ENCODE peak calls at places on chromosome 7, in seven cellular contexts. N, F, H, W, L, E and A are unnamed samples.

GRCh38 chr7:127887096-127887495 is 144.1 kb downstream of the LRRC4 start:
- DNase-seq in N (no peak), F (no peak), H (no peak), W (no peak), L (no peak), E (no peak), A (no peak)

GRCh38 chr7:94957041-94957440 is 49.6 kb downstream of the PPP1R9A start:
- DNase-seq in N (no peak), F (no peak), H (no peak), W (no peak), L (no peak), E (no peak), A (no peak)

GRCh38 chr7:116809636-116810266 is 52.6 kb upstream of the CAPZA2 start:
- DNase-seq in N (peak; percentile 6), F (no peak), H (peak; percentile 84), W (peak; percentile 40), L (peak; percentile 59), E (no peak), A (no peak)

GRCh38 chr7:21912305-21912704 is 33.4 kb downstream of the CDCA7L start:
- DNase-seq in N (no peak), F (no peak), H (peak; percentile 46), W (peak; percentile 80), L (no peak), E (no peak), A (peak; percentile 71)

GRCh38 chr7:158881731-158882130 is 25.4 kb downstream of the DYNC2I1 start:
- DNase-seq in N (no peak), F (no peak), H (no peak), W (no peak), L (no peak), E (no peak), A (no peak)

GRCh38 chr7:132590162-132590561 is 13.9 kb upstream of the PLXNA4 start:
- DNase-seq in N (no peak), F (no peak), H (no peak), W (peak; percentile 57), L (no peak), E (no peak), A (no peak)

GRCh38 chr7:103748680-103749079 is 240.8 kb downstream of the RELN start:
- DNase-seq in N (no peak), F (no peak), H (no peak), W (no peak), L (no peak), E (no peak), A (no peak)

GRCh38 chr7:40763319-40764287 is 628.8 kb downstream of the SUGCT start:
- DNase-seq in N (no peak), F (no peak), H (peak; percentile 82), W (peak; percentile 53), L (peak; percentile 13), E (no peak), A (peak; percentile 64)

GRCh38 chr7:106284516-106285050 is at the start of gene NAMPT:
- DNase-seq in N (no peak), F (peak; percentile 72), H (no peak), W (no peak), L (peak; percentile 55), E (peak; percentile 46), A (no peak)

GRCh38 chr7:123191132-123191531 is 8.6 kb downstream of the SLC13A1 start:
- DNase-seq in N (no peak), F (no peak), H (no peak), W (no peak), L (no peak), E (no peak), A (no peak)

GRCh38 chr7:76310102-76310957 is 7.9 kb downstream of the HSPB1 start:
- DNase-seq in N (no peak), F (no peak), H (no peak), W (no peak), L (peak; percentile 27), E (no peak), A (no peak)

GRCh38 chr7:7612519-7612918 is 28.0 kb upstream of the UMAD1 start:
- DNase-seq in N (no peak), F (no peak), H (no peak), W (no peak), L (no peak), E (no peak), A (no peak)

GRCh38 chr7:7607010-7607409 is 33.5 kb upstream of the UMAD1 start:
- DNase-seq in N (no peak), F (no peak), H (no peak), W (no peak), L (no peak), E (no peak), A (no peak)

GRCh38 chr7:7614066-7614738 is 26.4 kb upstream of the UMAD1 start:
- DNase-seq in N (no peak), F (no peak), H (no peak), W (no peak), L (no peak), E (no peak), A (no peak)

GRCh38 chr7:7613210-7613609 is 27.3 kb upstream of the UMAD1 start:
- DNase-seq in N (no peak), F (no peak), H (no peak), W (no peak), L (no peak), E (no peak), A (no peak)

DNA sequence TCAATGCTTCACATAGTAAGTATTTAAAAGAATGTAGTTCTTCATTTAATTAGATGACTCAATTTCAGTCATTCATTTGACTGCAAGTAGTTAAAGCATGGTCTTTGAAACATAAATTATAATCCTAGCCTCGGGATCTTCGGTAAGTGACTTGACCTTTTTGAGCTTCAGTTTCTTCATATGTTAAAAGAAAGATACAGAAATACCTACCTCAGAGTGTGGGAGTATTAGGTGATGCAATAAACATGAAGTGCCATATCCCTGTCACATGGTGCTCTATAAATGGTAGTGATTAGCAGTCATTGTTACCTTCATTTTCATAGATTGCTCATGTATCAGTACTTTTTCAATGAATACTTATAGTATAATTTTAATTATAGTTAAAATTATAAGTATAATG is 31.2 kb upstream of the UMAD1 start:
- DNase-seq in N (no peak), F (no peak), H (no peak), W (no peak), L (no peak), E (no peak), A (no peak)
- H3K4me3 ChIP-seq in N (no peak overlapping the region), F (no peak overlapping the region), H (no peak overlapping the region), W (no peak overlapping the region), L (no peak overlapping the region), E (no peak overlapping the region), A (no peak overlapping the region)

DNA sequence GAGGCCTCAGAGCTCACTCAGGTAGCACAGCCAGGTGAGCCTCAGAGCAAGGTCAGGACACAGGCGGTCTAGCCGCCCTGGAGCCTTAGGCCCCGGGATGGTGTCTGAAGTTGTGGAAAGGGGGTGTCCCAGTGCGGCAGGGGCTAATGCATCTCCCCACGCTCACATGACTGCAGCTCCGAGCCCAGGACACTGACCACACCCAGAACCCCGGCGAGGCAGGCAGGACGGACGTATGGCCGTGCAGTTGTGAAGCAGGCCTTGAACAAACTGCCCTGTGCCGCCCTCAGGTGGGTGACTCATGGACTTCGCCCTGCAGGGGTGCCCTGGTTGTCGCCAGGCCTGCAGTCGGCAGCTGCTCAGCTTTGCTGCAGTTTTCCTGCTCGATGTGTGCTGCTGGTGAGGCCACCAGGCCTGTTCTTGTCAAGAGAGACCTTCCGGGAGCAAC is 5.0 kb upstream of the PRKAR1B start:
- DNase-seq in N (no peak), F (peak; percentile 62), H (peak; percentile 26), W (peak; percentile 22), L (no peak), E (no peak), A (no peak)
- TF ChIP-seq CTCF in N (no peak), F (peak; percentile 38), H (peak; percentile 14), W (no peak), L (no peak), E (peak; percentile 30), A (no peak)

GRCh38 chr7:26198133-26198780 is 2.3 kb downstream of the HNRNPA2B1 start:
- DNase-seq in N (no peak), F (no peak), H (peak; percentile 55), W (no peak), L (peak; percentile 60), E (no peak), A (no peak)
- H3K36me3 ChIP-seq in N (peaks cover 10% of the 10 kb centered on the region), F (peaks cover 50% of the 10 kb centered on the region), H (peaks cover 2% of the 10 kb centered on the region), W (peaks cover 32% of the 10 kb centered on the region), L (peaks cover 87% of the 10 kb centered on the region), E (no peaks in the 10 kb centered on the region), A (peaks cover 10% of the 10 kb centered on the region)

DNA sequence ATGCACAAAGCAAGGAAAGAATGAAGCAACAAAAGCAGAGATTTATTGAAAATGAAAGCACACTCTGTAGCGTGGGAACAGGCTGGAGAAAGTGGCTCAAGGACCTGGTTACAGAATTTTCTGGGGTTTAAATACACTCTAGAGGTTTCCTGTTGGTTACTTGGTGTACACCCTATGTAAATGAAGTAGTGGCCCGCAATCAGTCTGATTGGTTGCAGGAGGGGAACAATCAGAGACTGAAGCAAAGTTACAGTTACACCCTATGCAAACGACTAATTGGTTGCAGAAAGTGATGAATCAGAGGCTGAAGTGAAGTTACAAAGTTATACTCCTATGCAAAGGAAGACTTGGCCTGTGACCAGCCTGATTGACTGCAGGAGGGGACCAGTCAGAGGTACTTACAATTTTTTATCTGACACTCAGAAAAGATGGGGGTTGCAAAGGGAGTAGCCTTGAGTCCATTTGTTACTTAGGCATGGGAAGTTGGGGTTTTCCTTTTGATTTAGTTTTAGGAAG is 3.6 kb upstream of the MTPN start:
- DNase-seq in N (peak; percentile 62), F (peak; percentile 44), H (no peak), W (peak; percentile 80), L (peak; percentile 82), E (peak; percentile 82), A (no peak)
- H3K4me3 ChIP-seq in N (no peak overlapping the region), F (peak overlapping the region; percentile 22), H (no peak overlapping the region), W (peak overlapping the region; percentile 1), L (peak overlapping the region; percentile 66), E (no peak overlapping the region), A (no peak overlapping the region)

GRCh38 chr7:29239638-29240037 is 45.1 kb downstream of the CHN2 start:
- DNase-seq in N (no peak), F (no peak), H (no peak), W (no peak), L (no peak), E (no peak), A (no peak)
- TF ChIP-seq CTCF in N (peak; percentile 61), F (peak; percentile 53), H (peak; percentile 19), W (no peak), L (peak; percentile 69), E (peak; percentile 54), A (peak; percentile 19)

DNA sequence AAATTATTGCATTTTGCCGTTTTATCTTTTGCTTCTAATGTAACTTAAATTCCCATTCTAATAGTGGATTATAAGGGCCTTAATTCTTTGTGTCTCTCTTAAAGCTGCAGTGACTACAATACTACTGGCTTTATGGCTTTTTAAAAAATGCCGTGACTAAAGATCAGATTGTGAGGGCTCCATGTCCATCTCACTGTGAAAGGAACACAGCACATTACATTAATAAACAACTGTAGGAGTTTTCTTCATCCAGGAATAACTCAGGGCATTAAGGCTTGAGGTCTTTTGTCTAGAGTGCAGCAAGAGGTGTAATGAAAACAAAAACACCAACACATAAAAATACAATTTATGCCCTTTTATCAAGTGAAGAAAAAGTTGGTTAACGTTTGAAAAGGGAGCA is 205.3 kb downstream of the SKAP2 start:
- DNase-seq in N (no peak), F (no peak), H (no peak), W (no peak), L (no peak), E (no peak), A (no peak)
- H3K36me3 ChIP-seq in N (no peaks in the 10 kb centered on the region), F (no peaks in the 10 kb centered on the region), H (no peaks in the 10 kb centered on the region), W (no peaks in the 10 kb centered on the region), L (no peaks in the 10 kb centered on the region), E (no peaks in the 10 kb centered on the region), A (no peaks in the 10 kb centered on the region)

GRCh38 chr7:7157887-7158271 is 24.5 kb upstream of the C1GALT1 start:
- DNase-seq in N (no peak), F (no peak), H (peak; percentile 70), W (peak; percentile 78), L (no peak), E (no peak), A (peak; percentile 40)
- H3K4me3 ChIP-seq in N (peak overlapping the region; percentile 43), F (peak overlapping the region; percentile 1), H (peak overlapping the region; percentile 39), W (peak overlapping the region; percentile 43), L (no peak overlapping the region), E (no peak overlapping the region), A (peak overlapping the region; percentile 28)